ENCODE peak calls at places on chromosomes 7 and 10, in seven cellular contexts. U is sciatic nerve; R is activated effector memory CD4-positive, alpha-beta T cell treated with anti-CD3 and anti-CD28 coated beads, Interleukin-2, amount 50 U/mL, for 16 hours; N is A172; C is NCI-H2029; W is Right ventricle myocardium inferior; A is hypothalamus. B is an unnamed sample.

GRCh38 chr10:61792921-61793320 is 108.6 kb upstream of the ARID5B start:
- DNase-seq in N (no peak), A (no peak), R (no peak), W (no peak), C (peak), U (no peak), B (no peak)

GRCh38 chr7:96942112-96942511 is 63.2 kb upstream of the DLX6 start:
- DNase-seq in W (no peak), U (no peak), C (no peak), R (no peak), N (no peak), A (no peak), B (no peak)

GRCh38 chr7:121334875-121335648 is 6.3 kb downstream of the WNT16 start:
- DNase-seq in N (no peak), U (no peak), W (no peak), A (no peak), C (no peak), R (no peak), B (no peak)

GRCh38 chr10:100624298-100624697 is 88.6 kb downstream of the HIF1AN start:
- DNase-seq in R (no peak), A (no peak), W (no peak), U (no peak), N (no peak), C (no peak), B (no peak)

GRCh38 chr10:90930971-90931841 is 10.3 kb upstream of the ANKRD1 start:
- DNase-seq in U (no peak), R (no peak), N (peak), C (no peak), W (no peak), A (no peak), B (peak)

GRCh38 chr7:142389544-142389943 is 131.7 kb upstream of the PRSS58 start:
- DNase-seq in R (no peak), A (no peak), U (no peak), C (no peak), W (no peak), N (no peak), B (no peak)

GRCh38 chr7:34158754-34159153 is 253.4 kb downstream of the BMPER start:
- DNase-seq in U (no peak), A (no peak), N (no peak), C (peak), R (no peak), W (no peak), B (no peak)

GRCh38 chr10:49323896-49324270 is 24.9 kb downstream of the C10orf71 start:
- DNase-seq in C (no peak), N (no peak), W (no peak), U (no peak), A (no peak), R (no peak), B (no peak)

GRCh38 chr10:31707578-31708411 is 220.8 kb downstream of the ARHGAP12 start:
- DNase-seq in N (peak), C (no peak), R (peak), A (no peak), W (peak), U (peak), B (peak)

GRCh38 chr10:98312349-98312748 is 44.4 kb upstream of the LOXL4 start:
- DNase-seq in U (no peak), C (no peak), N (peak), A (no peak), R (no peak), W (no peak), B (no peak)

GRCh38 chr10:5576154-5576748 is 51.5 kb downstream of the CALML3 start:
- DNase-seq in W (no peak), N (no peak), R (peak), C (no peak), U (no peak), A (no peak), B (no peak)

GRCh38 chr10:124827474-124827873 is 25.9 kb downstream of the ABRAXAS2 start:
- DNase-seq in A (no peak), W (no peak), C (no peak), U (no peak), R (no peak), N (no peak), B (no peak)

GRCh38 chr7:20260219-20260618 is 43.0 kb upstream of the MACC1 start:
- DNase-seq in N (no peak), R (no peak), C (peak), W (no peak), A (no peak), U (no peak), B (no peak)

GRCh38 chr10:101224910-101225823 is 4.1 kb downstream of the LBX1 start:
- DNase-seq in A (no peak), N (no peak), C (no peak), U (no peak), R (no peak), W (no peak), B (no peak)

GRCh38 chr10:80530251-80530650 is 7.5 kb upstream of the SH2D4B start:
- DNase-seq in N (peak), A (no peak), C (no peak), R (peak), W (peak), U (no peak), B (no peak)

GRCh38 chr7:78018541-78019456 is 220.2 kb downstream of the PHTF2 start:
- DNase-seq in N (no peak), W (peak), A (no peak), R (no peak), C (peak), U (peak), B (no peak)